ENCODE peak calls at places on chromosomes 4 and X, in seven cellular contexts. One of them, this sample, is unnamed.
A peak's percentile ranks its signal among the peaks of the same experiment; 100 is the strongest.

GRCh38 chr4:27703771-27704170 is 843.1 kb downstream of the STIM2 start:
- DNase-seq in PC-3: no peak
- DNase-seq in heart right ventricle: no peak
- DNase-seq in astrocyte: no peak
- DNase-seq in DND-41: no peak
- DNase-seq in heart left ventricle: no peak
- DNase-seq in A549: no peak
- DNase-seq in this sample: no peak

GRCh38 chr4:88457307-88458090 is 580 bp downstream of the HERC5 start:
- DNase-seq in PC-3: peak; percentile 21
- DNase-seq in heart right ventricle: peak; percentile 52
- DNase-seq in astrocyte: peak; percentile 8
- DNase-seq in DND-41: peak; percentile 43
- DNase-seq in heart left ventricle: peak; percentile 45
- DNase-seq in A549: no peak
- DNase-seq in this sample: peak; percentile 41

GRCh38 chrX:145923376-145923775 is 105.7 kb downstream of the SLITRK2 start:
- DNase-seq in PC-3: no peak
- DNase-seq in heart right ventricle: no peak
- DNase-seq in astrocyte: no peak
- DNase-seq in DND-41: no peak
- DNase-seq in heart left ventricle: no peak
- DNase-seq in A549: no peak
- DNase-seq in this sample: no peak

GRCh38 chrX:32598707-32599106 is 612.6 kb downstream of the DMD start:
- DNase-seq in PC-3: no peak
- DNase-seq in heart right ventricle: no peak
- DNase-seq in astrocyte: no peak
- DNase-seq in DND-41: no peak
- DNase-seq in heart left ventricle: no peak
- DNase-seq in A549: no peak
- DNase-seq in this sample: no peak

GRCh38 chrX:51836823-51837222 is 56.6 kb upstream of the MAGED1 start:
- DNase-seq in PC-3: no peak
- DNase-seq in heart right ventricle: no peak
- DNase-seq in astrocyte: no peak
- DNase-seq in DND-41: no peak
- DNase-seq in heart left ventricle: no peak
- DNase-seq in A549: no peak
- DNase-seq in this sample: no peak

GRCh38 chr4:142815834-142816233 is 30.3 kb downstream of the INPP4B start:
- DNase-seq in PC-3: peak; percentile 62
- DNase-seq in heart right ventricle: no peak
- DNase-seq in astrocyte: peak; percentile 81
- DNase-seq in DND-41: no peak
- DNase-seq in heart left ventricle: no peak
- DNase-seq in A549: peak; percentile 23
- DNase-seq in this sample: no peak

GRCh38 chr4:145316961-145317360 is 136.6 kb upstream of the OTUD4 start:
- DNase-seq in PC-3: no peak
- DNase-seq in heart right ventricle: no peak
- DNase-seq in astrocyte: no peak
- DNase-seq in DND-41: no peak
- DNase-seq in heart left ventricle: no peak
- DNase-seq in A549: no peak
- DNase-seq in this sample: no peak

GRCh38 chr4:125316781-125317525 is 2.2 kb downstream of the FAT4 start:
- DNase-seq in PC-3: no peak
- DNase-seq in heart right ventricle: peak; percentile 32
- DNase-seq in astrocyte: peak; percentile 18
- DNase-seq in DND-41: no peak
- DNase-seq in heart left ventricle: peak; percentile 57
- DNase-seq in A549: peak; percentile 55
- DNase-seq in this sample: peak; percentile 34

GRCh38 chrX:50779694-50780093 is 34.3 kb downstream of the SHROOM4 start:
- DNase-seq in PC-3: no peak
- DNase-seq in heart right ventricle: no peak
- DNase-seq in astrocyte: no peak
- DNase-seq in DND-41: no peak
- DNase-seq in heart left ventricle: no peak
- DNase-seq in A549: no peak
- DNase-seq in this sample: no peak

GRCh38 chr4:126614456-126614855 is 1018.3 kb upstream of the INTU start:
- DNase-seq in PC-3: no peak
- DNase-seq in heart right ventricle: no peak
- DNase-seq in astrocyte: no peak
- DNase-seq in DND-41: no peak
- DNase-seq in heart left ventricle: no peak
- DNase-seq in A549: no peak
- DNase-seq in this sample: no peak

GRCh38 chr4:1047976-1048780 is 36.8 kb downstream of the FGFRL1 start:
- DNase-seq in PC-3: no peak
- DNase-seq in heart right ventricle: no peak
- DNase-seq in astrocyte: no peak
- DNase-seq in DND-41: no peak
- DNase-seq in heart left ventricle: peak; percentile 14
- DNase-seq in A549: no peak
- DNase-seq in this sample: no peak

GRCh38 chr4:8147231-8147970 is 11.2 kb downstream of the ABLIM2 start:
- DNase-seq in PC-3: no peak
- DNase-seq in heart right ventricle: peak; percentile 1
- DNase-seq in astrocyte: no peak
- DNase-seq in DND-41: no peak
- DNase-seq in heart left ventricle: no peak
- DNase-seq in A549: no peak
- DNase-seq in this sample: no peak

GRCh38 chr4:168589154-168589553 is 92.3 kb downstream of the PALLD start:
- DNase-seq in PC-3: peak; percentile 98
- DNase-seq in heart right ventricle: no peak
- DNase-seq in astrocyte: peak; percentile 84
- DNase-seq in DND-41: no peak
- DNase-seq in heart left ventricle: no peak
- DNase-seq in A549: peak; percentile 74
- DNase-seq in this sample: no peak

GRCh38 chr4:168585168-168586091 is 88.6 kb downstream of the PALLD start:
- DNase-seq in PC-3: peak; percentile 82
- DNase-seq in heart right ventricle: peak; percentile 70
- DNase-seq in astrocyte: peak; percentile 64
- DNase-seq in DND-41: peak; percentile 26
- DNase-seq in heart left ventricle: peak; percentile 88
- DNase-seq in A549: peak; percentile 82
- DNase-seq in this sample: peak; percentile 80

GRCh38 chr4:168586926-168587325 is 90.1 kb downstream of the PALLD start:
- DNase-seq in PC-3: no peak
- DNase-seq in heart right ventricle: no peak
- DNase-seq in astrocyte: no peak
- DNase-seq in DND-41: no peak
- DNase-seq in heart left ventricle: no peak
- DNase-seq in A549: no peak
- DNase-seq in this sample: no peak

GRCh38 chr4:168584321-168584771 is 87.5 kb downstream of the PALLD start:
- DNase-seq in PC-3: peak; percentile 76
- DNase-seq in heart right ventricle: no peak
- DNase-seq in astrocyte: peak; percentile 75
- DNase-seq in DND-41: no peak
- DNase-seq in heart left ventricle: no peak
- DNase-seq in A549: no peak
- DNase-seq in this sample: no peak

GRCh38 chr4:168587326-168588125 is 90.7 kb downstream of the PALLD start:
- DNase-seq in PC-3: peak; percentile 95
- DNase-seq in heart right ventricle: peak; percentile 15
- DNase-seq in astrocyte: peak; percentile 91
- DNase-seq in DND-41: no peak
- DNase-seq in heart left ventricle: peak; percentile 64
- DNase-seq in A549: peak; percentile 76
- DNase-seq in this sample: no peak
- H3K4me1 ChIP-seq in PC-3: peaks cover 76% of the 10 kb centered on the region
- H3K4me1 ChIP-seq in heart right ventricle: peaks cover 56% of the 10 kb centered on the region
- H3K4me1 ChIP-seq in astrocyte: peaks cover 46% of the 10 kb centered on the region
- H3K4me1 ChIP-seq in DND-41: no peaks in the 10 kb centered on the region
- H3K4me1 ChIP-seq in heart left ventricle: peaks cover 51% of the 10 kb centered on the region
- H3K4me1 ChIP-seq in A549: peaks cover 63% of the 10 kb centered on the region
- H3K4me1 ChIP-seq in this sample: no peaks in the 10 kb centered on the region

GRCh38 chrX:131764224-131764623 is 220.3 kb downstream of the OR13H1 start:
- DNase-seq in PC-3: no peak
- DNase-seq in heart right ventricle: no peak
- DNase-seq in astrocyte: no peak
- DNase-seq in DND-41: no peak
- DNase-seq in heart left ventricle: no peak
- DNase-seq in A549: no peak
- DNase-seq in this sample: no peak

GRCh38 chrX:131762802-131763234 is 218.9 kb downstream of the OR13H1 start:
- DNase-seq in PC-3: peak; percentile 54
- DNase-seq in heart right ventricle: no peak
- DNase-seq in astrocyte: peak; percentile 17
- DNase-seq in DND-41: no peak
- DNase-seq in heart left ventricle: peak; percentile 41
- DNase-seq in A549: peak; percentile 87
- DNase-seq in this sample: peak; percentile 63

GRCh38 chrX:131763674-131764073 is 219.8 kb downstream of the OR13H1 start:
- DNase-seq in PC-3: peak; percentile 57
- DNase-seq in heart right ventricle: no peak
- DNase-seq in astrocyte: peak; percentile 46
- DNase-seq in DND-41: no peak
- DNase-seq in heart left ventricle: peak; percentile 78
- DNase-seq in A549: peak; percentile 94
- DNase-seq in this sample: peak; percentile 85
- TF ChIP-seq CTCF in PC-3: peak; percentile 34
- TF ChIP-seq CTCF in heart right ventricle: no peak
- TF ChIP-seq CTCF in astrocyte: no peak
- TF ChIP-seq CTCF in DND-41: no peak
- TF ChIP-seq CTCF in heart left ventricle: no peak
- TF ChIP-seq CTCF in A549: peak; percentile 66
- TF ChIP-seq CTCF in this sample: peak; percentile 45

DNA sequence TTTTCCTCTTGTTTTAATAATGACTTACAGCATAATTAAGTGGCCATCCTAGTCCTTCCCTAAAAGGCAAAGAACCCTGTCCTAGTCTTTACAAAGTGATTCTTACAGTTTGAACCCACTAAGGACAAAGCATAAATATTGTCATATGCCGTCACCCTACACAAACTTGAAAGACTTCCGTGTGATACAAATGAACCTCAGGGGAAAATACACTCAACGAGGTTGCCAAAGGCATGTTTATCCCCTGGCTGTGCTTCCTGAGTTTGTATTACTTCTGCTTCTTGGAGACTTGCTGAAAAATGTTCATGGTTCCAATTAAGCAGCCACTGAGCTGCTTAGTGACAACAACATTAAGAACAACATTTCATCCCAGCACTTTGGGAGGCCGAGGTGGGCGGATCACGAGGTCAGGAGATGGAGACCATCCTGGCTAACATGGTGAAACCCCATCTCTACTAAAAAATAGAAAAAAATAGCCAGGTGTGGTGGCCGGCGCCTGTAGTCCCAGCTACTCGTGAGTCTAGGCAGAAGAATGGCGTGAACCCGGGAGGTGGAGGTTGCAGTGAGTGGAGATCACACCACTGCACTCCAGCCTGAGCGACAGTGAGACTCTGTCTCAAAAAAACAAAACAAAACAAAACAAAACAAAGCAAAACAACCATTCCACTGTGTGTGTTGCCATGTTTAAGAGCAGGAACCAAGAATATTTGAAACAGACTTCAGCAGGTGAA is 16.2 kb downstream of the RASSF6 start:
- DNase-seq in PC-3: no peak
- DNase-seq in heart right ventricle: no peak
- DNase-seq in astrocyte: no peak
- DNase-seq in DND-41: no peak
- DNase-seq in heart left ventricle: no peak
- DNase-seq in A549: peak; percentile 44
- DNase-seq in this sample: no peak
- H3K4me1 ChIP-seq in PC-3: peaks cover 49% of the 10 kb centered on the region
- H3K4me1 ChIP-seq in heart right ventricle: no peaks in the 10 kb centered on the region
- H3K4me1 ChIP-seq in astrocyte: peaks cover 1% of the 10 kb centered on the region
- H3K4me1 ChIP-seq in DND-41: peaks cover 65% of the 10 kb centered on the region
- H3K4me1 ChIP-seq in heart left ventricle: no peaks in the 10 kb centered on the region
- H3K4me1 ChIP-seq in A549: peaks cover 82% of the 10 kb centered on the region
- H3K4me1 ChIP-seq in this sample: peaks cover 2% of the 10 kb centered on the region

DNA sequence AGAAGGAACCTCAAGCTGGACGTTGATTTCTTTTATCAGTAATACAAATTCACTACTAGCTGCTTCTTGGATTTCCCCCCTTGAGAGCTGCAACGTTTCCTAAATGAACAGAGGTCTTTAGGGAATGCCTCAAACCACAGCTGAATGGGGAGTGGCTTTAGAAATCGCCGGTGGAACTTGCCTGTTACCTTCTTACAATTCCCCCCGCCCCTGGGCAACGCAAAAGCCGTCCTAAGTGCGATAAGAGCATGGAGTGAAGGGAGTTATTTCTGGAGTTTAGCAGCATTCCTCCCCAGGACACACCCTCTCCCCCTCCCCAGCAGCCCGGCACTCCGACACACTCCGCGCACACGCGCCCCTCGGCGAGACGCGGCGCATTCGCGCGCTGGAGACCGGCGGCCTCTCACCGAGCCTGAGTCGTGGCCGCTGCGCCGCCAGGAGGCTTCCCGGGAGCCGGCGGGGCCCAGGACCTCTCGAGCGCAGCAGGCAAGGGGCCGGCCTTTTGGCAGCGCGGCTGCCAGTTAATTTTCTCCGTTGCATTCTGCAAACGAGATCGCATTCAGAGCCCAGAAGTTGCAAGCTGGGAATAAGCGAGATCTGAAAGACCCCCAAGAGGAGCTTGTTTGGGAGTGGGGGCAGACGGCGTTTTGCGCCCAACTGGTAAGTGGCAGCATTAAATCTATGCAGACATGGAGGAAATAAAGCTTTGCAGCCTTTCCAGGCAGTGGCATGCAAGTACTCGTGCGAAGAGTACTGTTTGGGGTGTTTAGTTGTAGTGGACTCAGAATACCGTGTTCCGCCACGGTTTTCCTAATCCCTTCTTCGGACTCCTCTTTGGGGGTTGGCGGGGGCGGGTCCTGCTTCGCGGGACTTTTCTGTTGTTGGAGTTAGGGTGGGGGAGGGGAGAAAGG is 134.6 kb downstream of the PALLD start:
- DNase-seq in PC-3: peak; percentile 69
- DNase-seq in heart right ventricle: peak; percentile 75
- DNase-seq in astrocyte: peak; percentile 77
- DNase-seq in DND-41: no peak
- DNase-seq in heart left ventricle: peak; percentile 71
- DNase-seq in A549: peak; percentile 73
- DNase-seq in this sample: peak; percentile 59
- TF ChIP-seq CTCF in PC-3: peak; percentile 42
- TF ChIP-seq CTCF in heart right ventricle: peak; percentile 0
- TF ChIP-seq CTCF in astrocyte: peak; percentile 7
- TF ChIP-seq CTCF in DND-41: no peak
- TF ChIP-seq CTCF in heart left ventricle: peak; percentile 32
- TF ChIP-seq CTCF in A549: peak; percentile 27
- TF ChIP-seq CTCF in this sample: no peak